ENCODE peak calls at places on chromosomes 4 and X, in nine cellular contexts. H is cardiac fibroblast, C is uterus, F is Panc1, V is lower lobe of right lung, Y is fibroblast of pulmonary artery, N is AG09309, O is mucosa of descending colon, Z is ovary. X is an unnamed sample.

GRCh38 chr4:169225058-169225751 is 45.6 kb downstream of the SH3RF1 start:
- DNase-seq in Z (no peak), O (no peak), H (peak), Y (peak), C (no peak), N (peak), F (peak), V (no peak), X (peak)

GRCh38 chrX:71099736-71100135 is 4.1 kb downstream of the FOXO4 start:
- DNase-seq in N (no peak), V (no peak), Z (no peak), C (no peak), F (no peak), O (no peak), H (no peak), Y (no peak), X (no peak)

GRCh38 chr4:87949961-87950360 is 25.6 kb upstream of the SPP1 start:
- DNase-seq in C (no peak), V (no peak), O (no peak), F (no peak), Y (peak), N (no peak), Z (no peak), H (peak), X (no peak)

GRCh38 chr4:26583538-26583864 is 383 bp upstream of the TBC1D19 start:
- DNase-seq in Y (no peak), Z (no peak), N (no peak), F (no peak), V (no peak), C (no peak), O (no peak), H (no peak), X (peak)

GRCh38 chr4:139243448-139244365 is 36.3 kb downstream of the MGARP start:
- DNase-seq in F (no peak), V (no peak), H (peak), Z (peak), N (peak), O (no peak), Y (peak), C (no peak), X (no peak)

GRCh38 chr4:115969756-115970155 is 856.3 kb upstream of the NDST4 start:
- DNase-seq in Y (no peak), C (no peak), F (no peak), H (no peak), O (no peak), V (no peak), Z (no peak), N (no peak), X (no peak)

GRCh38 chrX:23292979-23293651 is 41.5 kb upstream of the PTCHD1 start:
- DNase-seq in Y (no peak), Z (no peak), C (no peak), N (no peak), O (no peak), V (no peak), H (no peak), F (no peak), X (no peak)

GRCh38 chrX:72255445-72255844 is 16.6 kb upstream of the ERCC6L start:
- DNase-seq in N (no peak), C (no peak), H (no peak), Y (no peak), Z (no peak), O (peak), V (peak), F (no peak), X (no peak)

GRCh38 chrX:14865201-14865600 is 7.7 kb downstream of the FANCB start:
- DNase-seq in O (no peak), H (peak), F (no peak), V (no peak), Y (peak), C (no peak), N (peak), Z (no peak), X (no peak)

GRCh38 chr4:53196195-53196641 is 169.6 kb downstream of the SCFD2 start:
- DNase-seq in Y (no peak), V (no peak), C (no peak), N (peak), O (no peak), H (no peak), F (no peak), Z (no peak), X (no peak)

GRCh38 chrX:147850875-147851274 is 60.8 kb upstream of the FMR1 start:
- DNase-seq in Y (no peak), N (no peak), Z (no peak), V (no peak), H (no peak), C (no peak), O (no peak), F (no peak), X (no peak)

GRCh38 chr4:1113311-1114009 is at the start of gene RNF212:
- DNase-seq in Y (peak), N (no peak), H (peak), V (no peak), Z (peak), C (peak), F (no peak), O (peak), X (no peak)

GRCh38 chr4:174198396-174199179 is 84.9 kb downstream of the FBXO8 start:
- DNase-seq in Z (no peak), C (no peak), Y (peak), F (peak), O (no peak), N (peak), V (no peak), H (peak), X (no peak)

GRCh38 chr4:620851-621261 is 4.5 kb upstream of the PDE6B start:
- DNase-seq in O (no peak), N (no peak), V (no peak), Y (no peak), F (no peak), Z (peak), H (no peak), C (no peak), X (no peak)

GRCh38 chrX:56248492-56248891 is 16.3 kb downstream of the KLF8 start:
- DNase-seq in N (no peak), O (peak), V (peak), Z (peak), H (peak), Y (peak), C (peak), F (peak), X (peak)

GRCh38 chrX:118325453-118325852 is 20.5 kb upstream of the WDR44 start:
- DNase-seq in F (no peak), H (peak), Z (no peak), N (no peak), Y (peak), C (no peak), O (no peak), V (no peak), X (no peak)

GRCh38 chr4:6760865-6761264 is 21.7 kb upstream of the KIAA0232 start:
- DNase-seq in C (no peak), O (peak), Y (no peak), H (no peak), Z (no peak), F (no peak), V (peak), N (no peak), X (no peak)

GRCh38 chrX:19800821-19801220 is 86.6 kb downstream of the SH3KBP1 start:
- DNase-seq in F (no peak), N (no peak), Z (no peak), Y (no peak), V (no peak), C (no peak), O (no peak), H (no peak), X (no peak)

GRCh38 chrX:19804168-19804567 is 83.2 kb downstream of the SH3KBP1 start:
- DNase-seq in O (no peak), F (no peak), V (no peak), C (no peak), N (no peak), Y (no peak), Z (no peak), H (no peak), X (no peak)

GRCh38 chrX:19807414-19807813 is 80.0 kb downstream of the SH3KBP1 start:
- DNase-seq in V (no peak), N (no peak), O (no peak), C (no peak), Y (no peak), F (no peak), Z (no peak), H (no peak), X (no peak)

GRCh38 chrX:19810370-19810769 is 77.0 kb downstream of the SH3KBP1 start:
- DNase-seq in Y (no peak), N (no peak), V (no peak), H (no peak), O (no peak), C (no peak), F (no peak), Z (no peak), X (no peak)

DNA sequence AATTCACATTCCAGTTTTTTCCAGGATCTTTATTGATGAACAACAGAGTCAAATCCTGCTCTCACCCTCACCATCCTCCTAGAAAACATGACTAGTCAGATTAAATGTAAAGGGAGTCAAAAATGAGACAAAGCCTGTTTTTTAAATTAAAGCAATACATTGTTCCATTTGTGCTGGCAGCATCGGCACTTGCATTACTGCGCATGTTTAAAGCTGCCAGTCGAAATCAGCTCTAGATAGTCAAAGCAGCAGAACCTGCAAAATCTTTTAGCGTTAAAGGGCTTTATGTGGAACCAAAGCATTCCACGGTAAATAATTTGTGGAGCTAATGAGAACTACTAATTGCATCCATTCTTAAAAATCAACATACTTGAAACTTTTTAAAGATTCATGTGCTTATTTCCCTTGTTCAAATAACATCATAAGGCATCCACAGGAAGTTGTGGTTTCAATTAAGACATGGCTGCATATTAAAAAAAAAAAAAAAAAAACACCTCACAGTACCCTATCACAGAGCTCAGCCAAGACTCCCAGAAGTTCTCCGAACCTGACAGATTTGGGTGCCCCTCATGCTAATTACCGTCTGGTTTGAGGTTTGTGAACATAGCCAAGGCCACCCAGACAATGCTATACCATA is 82.2 kb downstream of the SH3KBP1 start:
- DNase-seq in F (no peak), C (no peak), H (no peak), Z (no peak), N (no peak), Y (no peak), V (no peak), O (no peak), X (no peak)
- H3K4me3 ChIP-seq in F (no peak), C (no peak), H (no peak), Z (no peak), N (no peak), Y (no peak), V (no peak), O (no peak), X (no peak)

DNA sequence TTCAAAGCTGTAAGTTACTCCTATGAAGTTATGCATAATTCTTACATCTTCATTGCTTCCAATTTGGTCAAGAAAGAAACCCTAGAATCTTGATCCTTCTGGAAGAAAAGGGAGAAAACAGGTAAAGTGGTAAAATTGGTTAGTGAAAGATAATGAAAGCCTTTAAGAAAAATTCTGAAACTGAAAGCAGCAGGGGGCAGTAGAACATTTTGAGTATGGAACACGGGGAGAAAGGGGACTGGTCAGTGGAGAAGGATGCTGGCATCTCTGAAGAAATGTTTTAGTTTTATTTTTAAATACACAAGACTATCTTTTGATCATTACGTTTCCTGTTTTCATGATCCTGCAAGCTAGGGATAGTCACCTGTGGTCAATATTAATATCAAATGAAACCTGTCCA is 54.3 kb downstream of the SLIT2 start:
- DNase-seq in V (no peak), O (no peak), C (no peak), F (no peak), H (peak), Y (peak), Z (no peak), N (no peak), X (no peak)
- TF ChIP-seq CTCF in V (no peak), O (no peak), C (no peak), F (peak), H (peak), Y (peak), Z (no peak), N (peak), X (no peak)

DNA sequence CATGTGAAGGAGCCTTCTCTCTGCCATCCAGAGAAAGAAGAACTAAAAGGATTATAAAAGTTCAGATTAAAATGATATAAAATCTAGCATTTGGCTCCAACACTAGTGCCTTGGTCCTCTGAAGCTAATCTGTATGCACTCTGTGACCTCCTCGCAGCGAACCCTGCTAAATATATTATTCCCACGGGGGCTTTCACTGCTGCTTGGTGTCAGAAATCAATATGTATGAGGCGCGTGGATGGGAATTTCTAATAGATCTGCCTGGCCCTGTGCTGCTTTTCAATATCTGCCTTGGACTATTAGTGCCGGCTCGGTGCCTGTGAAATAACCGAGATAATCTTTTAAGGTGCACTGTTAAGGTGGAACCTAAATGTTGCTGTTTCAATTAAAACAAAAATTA is 69.7 kb downstream of the CXXC4 start:
- DNase-seq in V (no peak), Y (no peak), N (no peak), C (no peak), O (no peak), H (no peak), F (no peak), Z (no peak), X (no peak)
- H3K4me3 ChIP-seq in V (peak), Y (peak), N (no peak), C (no peak), O (no peak), H (no peak), F (peak), Z (peak), X (no peak)

DNA sequence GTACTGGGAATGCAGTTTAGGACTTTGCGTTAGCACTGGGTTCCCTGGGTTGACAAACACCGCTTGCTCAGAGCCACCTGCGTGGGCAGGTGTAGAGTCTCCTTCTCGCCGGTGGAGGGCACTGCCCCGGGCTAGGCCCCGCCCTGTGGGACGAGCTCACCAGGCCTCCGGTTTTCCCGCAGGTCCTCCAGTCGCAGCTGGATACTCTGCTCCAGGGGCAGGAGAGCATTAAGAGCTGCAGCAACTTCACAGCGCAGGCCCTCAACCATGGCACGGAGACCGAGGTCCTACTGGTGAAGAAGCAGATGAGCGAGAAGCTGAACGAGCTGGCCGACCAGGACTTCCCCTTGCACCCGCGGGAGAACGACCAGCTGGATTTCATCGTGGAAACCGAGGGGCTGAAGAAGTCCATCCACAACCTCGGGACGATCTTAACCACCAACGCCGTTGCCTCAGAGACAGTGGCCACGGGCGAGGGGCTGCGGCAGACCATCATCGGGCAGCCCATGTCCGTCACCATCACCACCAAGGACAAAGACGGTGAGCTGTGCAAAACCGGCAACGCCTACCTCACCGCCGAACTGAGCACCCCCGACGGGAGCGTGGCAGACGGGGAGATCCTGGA is 49.2 kb upstream of the MND1 start:
- DNase-seq in C (no peak), H (no peak), Z (no peak), O (no peak), F (no peak), Y (no peak), N (no peak), V (no peak), X (no peak)
- TF ChIP-seq CTCF in C (no peak), H (no peak), Z (no peak), O (no peak), F (no peak), Y (no peak), N (no peak), V (no peak), X (no peak)

X was measured in GM12864.